ENCODE peak calls at places on chromosomes 5 and 9, in seven cellular contexts. One of them, this sample, is unnamed.

GRCh38 chr9:109806506-109807115 is 26.6 kb downstream of the PALM2AKAP2 start:
- DNase-seq in HS-27A: no peak
- DNase-seq in LNCaP clone FGC: no peak
- DNase-seq in iPS-NIHi11: no peak
- DNase-seq in heart right ventricle: no peak
- DNase-seq in NCI-H1092 treated with DMSO at 0.1 percent for 48 hours: no peak
- DNase-seq in activated naive CD4-positive, alpha-beta T cell treated with anti-CD3 and anti-CD28 coated beads for 36 hours: no peak
- DNase-seq in this sample: no peak

GRCh38 chr5:38445374-38446028 is 110.9 kb downstream of the LIFR start:
- DNase-seq in HS-27A: no peak
- DNase-seq in LNCaP clone FGC: no peak
- DNase-seq in iPS-NIHi11: no peak
- DNase-seq in heart right ventricle: peak; percentile 39
- DNase-seq in NCI-H1092 treated with DMSO at 0.1 percent for 48 hours: no peak
- DNase-seq in activated naive CD4-positive, alpha-beta T cell treated with anti-CD3 and anti-CD28 coated beads for 36 hours: no peak
- DNase-seq in this sample: no peak

GRCh38 chr5:72645447-72645846 is 138.2 kb upstream of the ZNF366 start:
- DNase-seq in HS-27A: no peak
- DNase-seq in LNCaP clone FGC: no peak
- DNase-seq in iPS-NIHi11: no peak
- DNase-seq in heart right ventricle: no peak
- DNase-seq in NCI-H1092 treated with DMSO at 0.1 percent for 48 hours: no peak
- DNase-seq in activated naive CD4-positive, alpha-beta T cell treated with anti-CD3 and anti-CD28 coated beads for 36 hours: no peak
- DNase-seq in this sample: no peak

GRCh38 chr5:166695311-166695710 is 1596.1 kb upstream of the WWC1 start:
- DNase-seq in HS-27A: no peak
- DNase-seq in LNCaP clone FGC: no peak
- DNase-seq in iPS-NIHi11: no peak
- DNase-seq in heart right ventricle: no peak
- DNase-seq in NCI-H1092 treated with DMSO at 0.1 percent for 48 hours: no peak
- DNase-seq in activated naive CD4-positive, alpha-beta T cell treated with anti-CD3 and anti-CD28 coated beads for 36 hours: no peak
- DNase-seq in this sample: no peak

GRCh38 chr9:126482361-126483044 is 131.2 kb upstream of the LMX1B start:
- DNase-seq in HS-27A: no peak
- DNase-seq in LNCaP clone FGC: no peak
- DNase-seq in iPS-NIHi11: peak; percentile 87
- DNase-seq in heart right ventricle: peak; percentile 59
- DNase-seq in NCI-H1092 treated with DMSO at 0.1 percent for 48 hours: no peak
- DNase-seq in activated naive CD4-positive, alpha-beta T cell treated with anti-CD3 and anti-CD28 coated beads for 36 hours: no peak
- DNase-seq in this sample: no peak

GRCh38 chr5:29697786-29698414 is 1495.6 kb upstream of the CDH6 start:
- DNase-seq in HS-27A: no peak
- DNase-seq in LNCaP clone FGC: no peak
- DNase-seq in iPS-NIHi11: peak; percentile 38
- DNase-seq in heart right ventricle: no peak
- DNase-seq in NCI-H1092 treated with DMSO at 0.1 percent for 48 hours: peak; percentile 26
- DNase-seq in activated naive CD4-positive, alpha-beta T cell treated with anti-CD3 and anti-CD28 coated beads for 36 hours: no peak
- DNase-seq in this sample: no peak

GRCh38 chr9:21994996-21995651 is 533 bp downstream of the CDKN2B-AS1 start:
- DNase-seq in HS-27A: no peak
- DNase-seq in LNCaP clone FGC: peak; percentile 23
- DNase-seq in iPS-NIHi11: peak; percentile 61
- DNase-seq in heart right ventricle: peak; percentile 65
- DNase-seq in NCI-H1092 treated with DMSO at 0.1 percent for 48 hours: peak; percentile 92
- DNase-seq in activated naive CD4-positive, alpha-beta T cell treated with anti-CD3 and anti-CD28 coated beads for 36 hours: peak; percentile 77
- DNase-seq in this sample: peak; percentile 70

GRCh38 chr5:65892801-65893200 is 33.6 kb upstream of the ERBIN start:
- DNase-seq in HS-27A: no peak
- DNase-seq in LNCaP clone FGC: no peak
- DNase-seq in iPS-NIHi11: no peak
- DNase-seq in heart right ventricle: no peak
- DNase-seq in NCI-H1092 treated with DMSO at 0.1 percent for 48 hours: no peak
- DNase-seq in activated naive CD4-positive, alpha-beta T cell treated with anti-CD3 and anti-CD28 coated beads for 36 hours: no peak
- DNase-seq in this sample: no peak

GRCh38 chr5:75856056-75856455 is 138.8 kb upstream of the POC5 start:
- DNase-seq in HS-27A: no peak
- DNase-seq in LNCaP clone FGC: peak; percentile 49
- DNase-seq in iPS-NIHi11: no peak
- DNase-seq in heart right ventricle: no peak
- DNase-seq in NCI-H1092 treated with DMSO at 0.1 percent for 48 hours: no peak
- DNase-seq in activated naive CD4-positive, alpha-beta T cell treated with anti-CD3 and anti-CD28 coated beads for 36 hours: no peak
- DNase-seq in this sample: no peak

GRCh38 chr9:33154368-33154767 is 12.8 kb downstream of the B4GALT1 start:
- DNase-seq in HS-27A: no peak
- DNase-seq in LNCaP clone FGC: no peak
- DNase-seq in iPS-NIHi11: no peak
- DNase-seq in heart right ventricle: no peak
- DNase-seq in NCI-H1092 treated with DMSO at 0.1 percent for 48 hours: no peak
- DNase-seq in activated naive CD4-positive, alpha-beta T cell treated with anti-CD3 and anti-CD28 coated beads for 36 hours: no peak
- DNase-seq in this sample: no peak

GRCh38 chr9:137070201-137070905 is at the start of gene SAPCD2:
- DNase-seq in HS-27A: no peak
- DNase-seq in LNCaP clone FGC: peak; percentile 89
- DNase-seq in iPS-NIHi11: peak; percentile 90
- DNase-seq in heart right ventricle: peak; percentile 88
- DNase-seq in NCI-H1092 treated with DMSO at 0.1 percent for 48 hours: peak; percentile 94
- DNase-seq in activated naive CD4-positive, alpha-beta T cell treated with anti-CD3 and anti-CD28 coated beads for 36 hours: peak; percentile 86
- DNase-seq in this sample: peak; percentile 97

GRCh38 chr9:107948601-107949000 is 459.0 kb upstream of the KLF4 start:
- DNase-seq in HS-27A: no peak
- DNase-seq in LNCaP clone FGC: no peak
- DNase-seq in iPS-NIHi11: no peak
- DNase-seq in heart right ventricle: no peak
- DNase-seq in NCI-H1092 treated with DMSO at 0.1 percent for 48 hours: no peak
- DNase-seq in activated naive CD4-positive, alpha-beta T cell treated with anti-CD3 and anti-CD28 coated beads for 36 hours: no peak
- DNase-seq in this sample: no peak

GRCh38 chr5:171201285-171201684 is 107.8 kb upstream of the TLX3 start:
- DNase-seq in HS-27A: no peak
- DNase-seq in LNCaP clone FGC: no peak
- DNase-seq in iPS-NIHi11: no peak
- DNase-seq in heart right ventricle: no peak
- DNase-seq in NCI-H1092 treated with DMSO at 0.1 percent for 48 hours: peak; percentile 69
- DNase-seq in activated naive CD4-positive, alpha-beta T cell treated with anti-CD3 and anti-CD28 coated beads for 36 hours: no peak
- DNase-seq in this sample: no peak

GRCh38 chr9:130732131-130732530 is 38.6 kb downstream of the EXOSC2 start:
- DNase-seq in HS-27A: no peak
- DNase-seq in LNCaP clone FGC: no peak
- DNase-seq in iPS-NIHi11: no peak
- DNase-seq in heart right ventricle: no peak
- DNase-seq in NCI-H1092 treated with DMSO at 0.1 percent for 48 hours: peak; percentile 99
- DNase-seq in activated naive CD4-positive, alpha-beta T cell treated with anti-CD3 and anti-CD28 coated beads for 36 hours: peak; percentile 14
- DNase-seq in this sample: no peak

GRCh38 chr9:136856541-136857141 is 4.5 kb downstream of the MAMDC4 start:
- DNase-seq in HS-27A: no peak
- DNase-seq in LNCaP clone FGC: no peak
- DNase-seq in iPS-NIHi11: no peak
- DNase-seq in heart right ventricle: peak; percentile 12
- DNase-seq in NCI-H1092 treated with DMSO at 0.1 percent for 48 hours: no peak
- DNase-seq in activated naive CD4-positive, alpha-beta T cell treated with anti-CD3 and anti-CD28 coated beads for 36 hours: peak; percentile 2
- DNase-seq in this sample: no peak

GRCh38 chr5:87246046-87246445 is 21.6 kb upstream of the RASA1 start:
- DNase-seq in HS-27A: no peak
- DNase-seq in LNCaP clone FGC: no peak
- DNase-seq in iPS-NIHi11: no peak
- DNase-seq in heart right ventricle: no peak
- DNase-seq in NCI-H1092 treated with DMSO at 0.1 percent for 48 hours: no peak
- DNase-seq in activated naive CD4-positive, alpha-beta T cell treated with anti-CD3 and anti-CD28 coated beads for 36 hours: no peak
- DNase-seq in this sample: no peak

GRCh38 chr9:71980266-71981018 is 69.0 kb downstream of the C9orf85 start:
- DNase-seq in HS-27A: no peak
- DNase-seq in LNCaP clone FGC: no peak
- DNase-seq in iPS-NIHi11: no peak
- DNase-seq in heart right ventricle: no peak
- DNase-seq in NCI-H1092 treated with DMSO at 0.1 percent for 48 hours: no peak
- DNase-seq in activated naive CD4-positive, alpha-beta T cell treated with anti-CD3 and anti-CD28 coated beads for 36 hours: no peak
- DNase-seq in this sample: no peak

GRCh38 chr9:87746186-87746585 is 20.3 kb downstream of the CTSL start:
- DNase-seq in HS-27A: no peak
- DNase-seq in LNCaP clone FGC: no peak
- DNase-seq in iPS-NIHi11: no peak
- DNase-seq in heart right ventricle: no peak
- DNase-seq in NCI-H1092 treated with DMSO at 0.1 percent for 48 hours: no peak
- DNase-seq in activated naive CD4-positive, alpha-beta T cell treated with anti-CD3 and anti-CD28 coated beads for 36 hours: no peak
- DNase-seq in this sample: no peak

GRCh38 chr9:127557998-127558546 is 54.0 kb upstream of the STXBP1 start:
- DNase-seq in HS-27A: no peak
- DNase-seq in LNCaP clone FGC: no peak
- DNase-seq in iPS-NIHi11: no peak
- DNase-seq in heart right ventricle: no peak
- DNase-seq in NCI-H1092 treated with DMSO at 0.1 percent for 48 hours: no peak
- DNase-seq in activated naive CD4-positive, alpha-beta T cell treated with anti-CD3 and anti-CD28 coated beads for 36 hours: no peak
- DNase-seq in this sample: no peak

GRCh38 chr9:121889990-121890563 is 203.0 kb downstream of the TTLL11 start:
- DNase-seq in HS-27A: no peak
- DNase-seq in LNCaP clone FGC: no peak
- DNase-seq in iPS-NIHi11: no peak
- DNase-seq in heart right ventricle: no peak
- DNase-seq in NCI-H1092 treated with DMSO at 0.1 percent for 48 hours: no peak
- DNase-seq in activated naive CD4-positive, alpha-beta T cell treated with anti-CD3 and anti-CD28 coated beads for 36 hours: no peak
- DNase-seq in this sample: no peak

GRCh38 chr5:124732891-124733670 is 13.4 kb downstream of the ZNF608 start:
- DNase-seq in HS-27A: no peak
- DNase-seq in LNCaP clone FGC: no peak
- DNase-seq in iPS-NIHi11: no peak
- DNase-seq in heart right ventricle: no peak
- DNase-seq in NCI-H1092 treated with DMSO at 0.1 percent for 48 hours: no peak
- DNase-seq in activated naive CD4-positive, alpha-beta T cell treated with anti-CD3 and anti-CD28 coated beads for 36 hours: no peak
- DNase-seq in this sample: no peak

GRCh38 chr9:130576176-130576575 is 3.2 kb upstream of the FUBP3 start:
- DNase-seq in HS-27A: no peak
- DNase-seq in LNCaP clone FGC: peak; percentile 25
- DNase-seq in iPS-NIHi11: no peak
- DNase-seq in heart right ventricle: no peak
- DNase-seq in NCI-H1092 treated with DMSO at 0.1 percent for 48 hours: no peak
- DNase-seq in activated naive CD4-positive, alpha-beta T cell treated with anti-CD3 and anti-CD28 coated beads for 36 hours: no peak
- DNase-seq in this sample: no peak

GRCh38 chr9:95910023-95910706 is 34.7 kb downstream of the ERCC6L2 start:
- DNase-seq in HS-27A: no peak
- DNase-seq in LNCaP clone FGC: no peak
- DNase-seq in iPS-NIHi11: no peak
- DNase-seq in heart right ventricle: no peak
- DNase-seq in NCI-H1092 treated with DMSO at 0.1 percent for 48 hours: no peak
- DNase-seq in activated naive CD4-positive, alpha-beta T cell treated with anti-CD3 and anti-CD28 coated beads for 36 hours: no peak
- DNase-seq in this sample: no peak

GRCh38 chr5:113293613-113294340 is 141.0 kb downstream of the TSSK1B start:
- DNase-seq in HS-27A: no peak
- DNase-seq in LNCaP clone FGC: no peak
- DNase-seq in iPS-NIHi11: no peak
- DNase-seq in heart right ventricle: no peak
- DNase-seq in NCI-H1092 treated with DMSO at 0.1 percent for 48 hours: peak; percentile 25
- DNase-seq in activated naive CD4-positive, alpha-beta T cell treated with anti-CD3 and anti-CD28 coated beads for 36 hours: peak; percentile 27
- DNase-seq in this sample: peak; percentile 12

GRCh38 chr9:128317629-128318028 is 4.6 kb downstream of the TRUB2 start:
- DNase-seq in HS-27A: no peak
- DNase-seq in LNCaP clone FGC: no peak
- DNase-seq in iPS-NIHi11: no peak
- DNase-seq in heart right ventricle: no peak
- DNase-seq in NCI-H1092 treated with DMSO at 0.1 percent for 48 hours: no peak
- DNase-seq in activated naive CD4-positive, alpha-beta T cell treated with anti-CD3 and anti-CD28 coated beads for 36 hours: no peak
- DNase-seq in this sample: no peak

GRCh38 chr9:116859763-116860162 is 172.7 kb downstream of the TRIM32 start:
- DNase-seq in HS-27A: no peak
- DNase-seq in LNCaP clone FGC: no peak
- DNase-seq in iPS-NIHi11: no peak
- DNase-seq in heart right ventricle: no peak
- DNase-seq in NCI-H1092 treated with DMSO at 0.1 percent for 48 hours: no peak
- DNase-seq in activated naive CD4-positive, alpha-beta T cell treated with anti-CD3 and anti-CD28 coated beads for 36 hours: no peak
- DNase-seq in this sample: no peak

GRCh38 chr5:93378073-93378472 is 202.9 kb downstream of the NR2F1-AS1 start:
- DNase-seq in HS-27A: no peak
- DNase-seq in LNCaP clone FGC: no peak
- DNase-seq in iPS-NIHi11: no peak
- DNase-seq in heart right ventricle: no peak
- DNase-seq in NCI-H1092 treated with DMSO at 0.1 percent for 48 hours: no peak
- DNase-seq in activated naive CD4-positive, alpha-beta T cell treated with anti-CD3 and anti-CD28 coated beads for 36 hours: no peak
- DNase-seq in this sample: no peak

GRCh38 chr9:6113312-6113711 is 97.9 kb upstream of the RANBP6 start:
- DNase-seq in HS-27A: no peak
- DNase-seq in LNCaP clone FGC: no peak
- DNase-seq in iPS-NIHi11: no peak
- DNase-seq in heart right ventricle: no peak
- DNase-seq in NCI-H1092 treated with DMSO at 0.1 percent for 48 hours: no peak
- DNase-seq in activated naive CD4-positive, alpha-beta T cell treated with anti-CD3 and anti-CD28 coated beads for 36 hours: no peak
- DNase-seq in this sample: no peak

GRCh38 chr5:41925555-41925946 is 470 bp downstream of the FBXO4 start:
- DNase-seq in HS-27A: peak; percentile 45
- DNase-seq in LNCaP clone FGC: no peak
- DNase-seq in iPS-NIHi11: no peak
- DNase-seq in heart right ventricle: no peak
- DNase-seq in NCI-H1092 treated with DMSO at 0.1 percent for 48 hours: peak; percentile 27
- DNase-seq in activated naive CD4-positive, alpha-beta T cell treated with anti-CD3 and anti-CD28 coated beads for 36 hours: peak; percentile 30
- DNase-seq in this sample: peak; percentile 21

GRCh38 chr9:115213777-115214428 is 95.9 kb upstream of the TNC start:
- DNase-seq in HS-27A: no peak
- DNase-seq in LNCaP clone FGC: peak; percentile 85
- DNase-seq in iPS-NIHi11: peak; percentile 49
- DNase-seq in heart right ventricle: no peak
- DNase-seq in NCI-H1092 treated with DMSO at 0.1 percent for 48 hours: no peak
- DNase-seq in activated naive CD4-positive, alpha-beta T cell treated with anti-CD3 and anti-CD28 coated beads for 36 hours: no peak
- DNase-seq in this sample: peak; percentile 31

GRCh38 chr5:88407341-88407740 is 138.7 kb upstream of the TMEM161B start:
- DNase-seq in HS-27A: no peak
- DNase-seq in LNCaP clone FGC: no peak
- DNase-seq in iPS-NIHi11: no peak
- DNase-seq in heart right ventricle: no peak
- DNase-seq in NCI-H1092 treated with DMSO at 0.1 percent for 48 hours: no peak
- DNase-seq in activated naive CD4-positive, alpha-beta T cell treated with anti-CD3 and anti-CD28 coated beads for 36 hours: no peak
- DNase-seq in this sample: no peak

GRCh38 chr5:151002250-151002649 is 18.1 kb upstream of the GPX3 start:
- DNase-seq in HS-27A: no peak
- DNase-seq in LNCaP clone FGC: no peak
- DNase-seq in iPS-NIHi11: peak; percentile 43
- DNase-seq in heart right ventricle: no peak
- DNase-seq in NCI-H1092 treated with DMSO at 0.1 percent for 48 hours: no peak
- DNase-seq in activated naive CD4-positive, alpha-beta T cell treated with anti-CD3 and anti-CD28 coated beads for 36 hours: peak; percentile 29
- DNase-seq in this sample: no peak

GRCh38 chr9:128555180-128555721 is 2.9 kb downstream of the SPTAN1 start:
- DNase-seq in HS-27A: peak; percentile 85
- DNase-seq in LNCaP clone FGC: no peak
- DNase-seq in iPS-NIHi11: peak; percentile 54
- DNase-seq in heart right ventricle: no peak
- DNase-seq in NCI-H1092 treated with DMSO at 0.1 percent for 48 hours: no peak
- DNase-seq in activated naive CD4-positive, alpha-beta T cell treated with anti-CD3 and anti-CD28 coated beads for 36 hours: no peak
- DNase-seq in this sample: peak; percentile 61

GRCh38 chr5:151470440-151470839 is 23.0 kb downstream of the SLC36A1 start:
- DNase-seq in HS-27A: no peak
- DNase-seq in LNCaP clone FGC: no peak
- DNase-seq in iPS-NIHi11: no peak
- DNase-seq in heart right ventricle: no peak
- DNase-seq in NCI-H1092 treated with DMSO at 0.1 percent for 48 hours: peak; percentile 69
- DNase-seq in activated naive CD4-positive, alpha-beta T cell treated with anti-CD3 and anti-CD28 coated beads for 36 hours: no peak
- DNase-seq in this sample: no peak

GRCh38 chr9:124779368-124780059 is 2.6 kb downstream of the OLFML2A start:
- DNase-seq in HS-27A: peak; percentile 58
- DNase-seq in LNCaP clone FGC: no peak
- DNase-seq in iPS-NIHi11: peak; percentile 77
- DNase-seq in heart right ventricle: no peak
- DNase-seq in NCI-H1092 treated with DMSO at 0.1 percent for 48 hours: no peak
- DNase-seq in activated naive CD4-positive, alpha-beta T cell treated with anti-CD3 and anti-CD28 coated beads for 36 hours: no peak
- DNase-seq in this sample: peak; percentile 95

GRCh38 chr5:179732918-179733763 is 519 bp downstream of the MAML1 start:
- DNase-seq in HS-27A: peak; percentile 15
- DNase-seq in LNCaP clone FGC: no peak
- DNase-seq in iPS-NIHi11: peak; percentile 74
- DNase-seq in heart right ventricle: peak; percentile 34
- DNase-seq in NCI-H1092 treated with DMSO at 0.1 percent for 48 hours: peak; percentile 40
- DNase-seq in activated naive CD4-positive, alpha-beta T cell treated with anti-CD3 and anti-CD28 coated beads for 36 hours: peak; percentile 34
- DNase-seq in this sample: peak; percentile 31

GRCh38 chr9:129889936-129890717 is 54.9 kb downstream of the USP20 start:
- DNase-seq in HS-27A: no peak
- DNase-seq in LNCaP clone FGC: no peak
- DNase-seq in iPS-NIHi11: peak; percentile 76
- DNase-seq in heart right ventricle: no peak
- DNase-seq in NCI-H1092 treated with DMSO at 0.1 percent for 48 hours: no peak
- DNase-seq in activated naive CD4-positive, alpha-beta T cell treated with anti-CD3 and anti-CD28 coated beads for 36 hours: peak; percentile 92
- DNase-seq in this sample: no peak

GRCh38 chr9:137410891-137411249 is 12.1 kb downstream of the EXD3 start:
- DNase-seq in HS-27A: no peak
- DNase-seq in LNCaP clone FGC: no peak
- DNase-seq in iPS-NIHi11: no peak
- DNase-seq in heart right ventricle: no peak
- DNase-seq in NCI-H1092 treated with DMSO at 0.1 percent for 48 hours: no peak
- DNase-seq in activated naive CD4-positive, alpha-beta T cell treated with anti-CD3 and anti-CD28 coated beads for 36 hours: no peak
- DNase-seq in this sample: no peak